ENCODE peak calls at places on chromosome 13, in nine cellular contexts. One of them, this sample, is unnamed.

GRCh38 chr13:108575430-108575829 is 54.0 kb upstream of the MYO16 start:
- DNase-seq in GM23248: no peak
- DNase-seq in OCI-LY7: no peak
- DNase-seq in hepatocyte: no peak
- DNase-seq in PC-3: no peak
- DNase-seq in SK-N-SH: no peak
- DNase-seq in MM.1S: no peak
- DNase-seq in GM23338: no peak
- DNase-seq in HCT116: no peak
- DNase-seq in this sample: no peak

GRCh38 chr13:37868691-37869505 is 674 bp downstream of the TRPC4 start:
- DNase-seq in GM23248: peak
- DNase-seq in OCI-LY7: no peak
- DNase-seq in hepatocyte: peak
- DNase-seq in PC-3: no peak
- DNase-seq in SK-N-SH: no peak
- DNase-seq in MM.1S: no peak
- DNase-seq in GM23338: peak
- DNase-seq in HCT116: no peak
- DNase-seq in this sample: peak

GRCh38 chr13:37306778-37307544 is 201.5 kb upstream of the CSNK1A1L start:
- DNase-seq in GM23248: peak
- DNase-seq in OCI-LY7: no peak
- DNase-seq in hepatocyte: no peak
- DNase-seq in PC-3: peak
- DNase-seq in SK-N-SH: no peak
- DNase-seq in MM.1S: no peak
- DNase-seq in GM23338: no peak
- DNase-seq in HCT116: no peak
- DNase-seq in this sample: no peak

GRCh38 chr13:64591981-64592380 is 2638.2 kb downstream of the PCDH9 start:
- DNase-seq in GM23248: peak
- DNase-seq in OCI-LY7: no peak
- DNase-seq in hepatocyte: no peak
- DNase-seq in PC-3: peak
- DNase-seq in SK-N-SH: no peak
- DNase-seq in MM.1S: no peak
- DNase-seq in GM23338: no peak
- DNase-seq in HCT116: no peak
- DNase-seq in this sample: no peak

GRCh38 chr13:74134777-74135305 is 637 bp upstream of the KLF12 start:
- DNase-seq in GM23248: peak
- DNase-seq in OCI-LY7: peak
- DNase-seq in hepatocyte: peak
- DNase-seq in PC-3: peak
- DNase-seq in SK-N-SH: peak
- DNase-seq in MM.1S: peak
- DNase-seq in GM23338: no peak
- DNase-seq in HCT116: no peak
- DNase-seq in this sample: peak

GRCh38 chr13:47680752-47681151 is 320.3 kb downstream of the SUCLA2 start:
- DNase-seq in GM23248: peak
- DNase-seq in OCI-LY7: no peak
- DNase-seq in hepatocyte: no peak
- DNase-seq in PC-3: peak
- DNase-seq in SK-N-SH: no peak
- DNase-seq in MM.1S: no peak
- DNase-seq in GM23338: no peak
- DNase-seq in HCT116: no peak
- DNase-seq in this sample: no peak

GRCh38 chr13:41639955-41640780 is 182.8 kb downstream of the RGCC start:
- DNase-seq in GM23248: peak
- DNase-seq in OCI-LY7: no peak
- DNase-seq in hepatocyte: peak
- DNase-seq in PC-3: no peak
- DNase-seq in SK-N-SH: no peak
- DNase-seq in MM.1S: no peak
- DNase-seq in GM23338: no peak
- DNase-seq in HCT116: no peak
- DNase-seq in this sample: no peak

GRCh38 chr13:40175639-40176038 is 490.8 kb downstream of the FOXO1 start:
- DNase-seq in GM23248: peak
- DNase-seq in OCI-LY7: no peak
- DNase-seq in hepatocyte: no peak
- DNase-seq in PC-3: no peak
- DNase-seq in SK-N-SH: no peak
- DNase-seq in MM.1S: no peak
- DNase-seq in GM23338: no peak
- DNase-seq in HCT116: no peak
- DNase-seq in this sample: no peak

GRCh38 chr13:60654405-60654804 is 257.4 kb downstream of the TDRD3 start:
- DNase-seq in GM23248: peak
- DNase-seq in OCI-LY7: no peak
- DNase-seq in hepatocyte: peak
- DNase-seq in PC-3: peak
- DNase-seq in SK-N-SH: no peak
- DNase-seq in MM.1S: no peak
- DNase-seq in GM23338: peak
- DNase-seq in HCT116: no peak
- DNase-seq in this sample: peak

GRCh38 chr13:75581874-75582640 is 32.5 kb downstream of the UCHL3 start:
- DNase-seq in GM23248: no peak
- DNase-seq in OCI-LY7: no peak
- DNase-seq in hepatocyte: no peak
- DNase-seq in PC-3: no peak
- DNase-seq in SK-N-SH: no peak
- DNase-seq in MM.1S: no peak
- DNase-seq in GM23338: no peak
- DNase-seq in HCT116: no peak
- DNase-seq in this sample: no peak

GRCh38 chr13:43407023-43407581 is 379.7 kb downstream of the ENOX1 start:
- DNase-seq in GM23248: no peak
- DNase-seq in OCI-LY7: no peak
- DNase-seq in hepatocyte: no peak
- DNase-seq in PC-3: no peak
- DNase-seq in SK-N-SH: no peak
- DNase-seq in MM.1S: no peak
- DNase-seq in GM23338: no peak
- DNase-seq in HCT116: no peak
- DNase-seq in this sample: no peak

GRCh38 chr13:43405457-43405856 is 381.3 kb downstream of the ENOX1 start:
- DNase-seq in GM23248: peak
- DNase-seq in OCI-LY7: no peak
- DNase-seq in hepatocyte: no peak
- DNase-seq in PC-3: peak
- DNase-seq in SK-N-SH: no peak
- DNase-seq in MM.1S: no peak
- DNase-seq in GM23338: no peak
- DNase-seq in HCT116: no peak
- DNase-seq in this sample: no peak

GRCh38 chr13:43397110-43397509 is 373.7 kb downstream of the DNAJC15 start:
- DNase-seq in GM23248: peak
- DNase-seq in OCI-LY7: no peak
- DNase-seq in hepatocyte: no peak
- DNase-seq in PC-3: no peak
- DNase-seq in SK-N-SH: no peak
- DNase-seq in MM.1S: no peak
- DNase-seq in GM23338: no peak
- DNase-seq in HCT116: no peak
- DNase-seq in this sample: no peak

DNA sequence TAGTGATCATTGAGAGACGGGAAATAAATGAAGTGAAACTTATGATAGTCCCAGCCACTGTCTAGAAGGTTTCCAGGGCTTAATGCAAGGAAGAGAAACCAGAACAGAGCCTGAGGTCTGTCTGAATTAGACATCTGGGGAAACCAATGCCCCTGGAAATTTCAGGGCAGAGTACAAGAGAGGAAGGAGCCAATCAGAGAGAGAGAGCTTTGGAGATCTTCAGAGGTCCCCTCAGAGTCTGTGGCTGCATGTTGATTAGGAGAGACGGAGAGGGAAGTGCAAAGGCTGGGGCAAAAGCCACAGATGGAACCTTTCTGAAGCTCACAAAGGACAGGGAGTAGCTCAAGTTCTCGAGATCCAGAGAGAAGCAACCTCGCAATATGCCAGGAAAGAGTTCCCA is 378.0 kb downstream of the DNAJC15 start:
- DNase-seq in GM23248: no peak
- DNase-seq in OCI-LY7: no peak
- DNase-seq in hepatocyte: no peak
- DNase-seq in PC-3: no peak
- DNase-seq in SK-N-SH: no peak
- DNase-seq in MM.1S: no peak
- DNase-seq in GM23338: no peak
- DNase-seq in HCT116: no peak
- DNase-seq in this sample: no peak
- H2AFZ ChIP-seq in GM23248: no peak
- H2AFZ ChIP-seq in OCI-LY7: no peak
- H2AFZ ChIP-seq in hepatocyte: no peak
- H2AFZ ChIP-seq in PC-3: no peak
- H2AFZ ChIP-seq in SK-N-SH: no peak
- H2AFZ ChIP-seq in MM.1S: no peak
- H2AFZ ChIP-seq in GM23338: peak
- H2AFZ ChIP-seq in HCT116: no peak
- H2AFZ ChIP-seq in this sample: peak

DNA sequence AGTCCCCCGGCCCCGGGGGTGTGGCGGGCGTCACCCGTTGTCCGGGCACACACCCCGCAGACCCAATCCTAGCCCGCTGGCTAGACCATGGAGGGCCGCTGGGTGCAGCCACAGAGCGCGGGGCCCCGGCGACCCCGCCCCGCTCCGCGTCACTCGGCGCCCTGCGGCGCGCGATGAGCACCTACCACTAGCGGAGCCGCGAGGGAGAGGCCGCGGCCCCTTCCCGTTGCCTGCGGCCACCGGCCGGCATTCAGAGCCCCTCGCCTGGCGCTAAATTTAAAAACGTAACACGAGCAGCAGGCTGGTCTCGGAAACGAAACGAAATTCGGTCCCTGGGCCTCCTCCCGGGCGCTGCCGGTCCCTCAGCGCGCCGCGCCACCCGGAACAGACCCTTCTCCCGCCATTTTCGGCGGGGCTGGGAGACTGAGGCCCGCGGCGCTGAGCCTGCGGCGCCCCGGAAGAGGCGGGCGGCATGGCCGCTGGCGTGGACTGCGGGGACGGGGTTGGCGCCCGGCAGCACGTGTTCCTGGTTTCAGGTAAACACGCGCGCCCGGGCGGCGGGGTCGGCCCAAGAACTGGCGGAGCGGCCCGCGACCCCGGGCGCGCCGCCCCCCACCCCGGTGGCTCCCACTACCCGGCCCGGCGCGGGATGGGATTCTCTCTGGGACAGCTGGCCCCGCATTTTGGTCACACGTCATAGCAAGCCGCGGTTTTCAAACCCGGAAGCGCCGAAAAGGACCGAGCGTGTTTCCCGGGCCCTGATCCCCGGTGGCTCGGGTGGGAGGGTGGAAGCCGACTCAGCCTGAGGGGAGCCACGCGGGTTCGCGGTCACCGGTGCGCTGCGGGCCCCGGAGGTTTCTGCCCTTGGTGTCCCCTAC is at the start of gene RNASEH2B:
- DNase-seq in GM23248: peak
- DNase-seq in OCI-LY7: peak
- DNase-seq in hepatocyte: peak
- DNase-seq in PC-3: peak
- DNase-seq in SK-N-SH: peak
- DNase-seq in MM.1S: peak
- DNase-seq in GM23338: peak
- DNase-seq in HCT116: peak
- DNase-seq in this sample: peak
- TF ChIP-seq EZH2phosphoT487 in GM23248: no peak
- TF ChIP-seq EZH2phosphoT487 in OCI-LY7: no peak
- TF ChIP-seq EZH2phosphoT487 in hepatocyte: no peak
- TF ChIP-seq EZH2phosphoT487 in PC-3: no peak
- TF ChIP-seq EZH2phosphoT487 in SK-N-SH: no peak
- TF ChIP-seq EZH2phosphoT487 in MM.1S: no peak
- TF ChIP-seq EZH2phosphoT487 in GM23338: no peak
- TF ChIP-seq EZH2phosphoT487 in HCT116: no peak
- TF ChIP-seq EZH2phosphoT487 in this sample: no peak

GRCh38 chr13:21152251-21152899 is 24.0 kb downstream of the SKA3 start:
- DNase-seq in GM23248: no peak
- DNase-seq in OCI-LY7: no peak
- DNase-seq in hepatocyte: no peak
- DNase-seq in PC-3: no peak
- DNase-seq in SK-N-SH: no peak
- DNase-seq in MM.1S: no peak
- DNase-seq in GM23338: peak
- DNase-seq in HCT116: no peak
- DNase-seq in this sample: peak

GRCh38 chr13:21147827-21148226 is 28.5 kb downstream of the SKA3 start:
- DNase-seq in GM23248: no peak
- DNase-seq in OCI-LY7: no peak
- DNase-seq in hepatocyte: no peak
- DNase-seq in PC-3: no peak
- DNase-seq in SK-N-SH: no peak
- DNase-seq in MM.1S: no peak
- DNase-seq in GM23338: peak
- DNase-seq in HCT116: no peak
- DNase-seq in this sample: no peak

GRCh38 chr13:21148557-21149258 is 27.6 kb downstream of the SKA3 start:
- DNase-seq in GM23248: no peak
- DNase-seq in OCI-LY7: no peak
- DNase-seq in hepatocyte: no peak
- DNase-seq in PC-3: no peak
- DNase-seq in SK-N-SH: no peak
- DNase-seq in MM.1S: no peak
- DNase-seq in GM23338: peak
- DNase-seq in HCT116: no peak
- DNase-seq in this sample: no peak

GRCh38 chr13:21150013-21150412 is 26.3 kb downstream of the SKA3 start:
- DNase-seq in GM23248: no peak
- DNase-seq in OCI-LY7: no peak
- DNase-seq in hepatocyte: no peak
- DNase-seq in PC-3: no peak
- DNase-seq in SK-N-SH: no peak
- DNase-seq in MM.1S: no peak
- DNase-seq in GM23338: no peak
- DNase-seq in HCT116: no peak
- DNase-seq in this sample: no peak

DNA sequence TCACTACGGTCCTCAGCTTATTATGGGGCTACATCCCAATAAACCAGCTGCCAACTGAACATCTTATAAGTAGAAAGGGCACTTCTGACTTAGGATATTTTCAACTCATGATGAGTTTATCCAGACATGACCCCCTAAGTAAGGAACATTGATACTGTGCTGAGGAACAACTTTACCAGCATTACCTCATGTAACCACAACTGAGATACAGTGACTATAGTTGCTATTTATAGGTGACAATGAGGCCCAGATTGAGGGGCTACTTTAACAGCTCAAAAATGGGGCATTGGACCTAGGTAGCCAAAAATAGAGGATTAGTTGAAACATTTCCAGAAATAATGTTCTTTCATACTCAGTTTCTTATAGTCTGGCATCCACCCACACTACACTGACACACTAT is 26.8 kb downstream of the SKA3 start:
- DNase-seq in GM23248: peak
- DNase-seq in OCI-LY7: no peak
- DNase-seq in hepatocyte: no peak
- DNase-seq in PC-3: no peak
- DNase-seq in SK-N-SH: no peak
- DNase-seq in MM.1S: no peak
- DNase-seq in GM23338: no peak
- DNase-seq in HCT116: no peak
- DNase-seq in this sample: no peak
- H3K4me2 ChIP-seq in GM23248: no peak
- H3K4me2 ChIP-seq in OCI-LY7: peak
- H3K4me2 ChIP-seq in hepatocyte: no peak
- H3K4me2 ChIP-seq in PC-3: no peak
- H3K4me2 ChIP-seq in SK-N-SH: no peak
- H3K4me2 ChIP-seq in MM.1S: no peak
- H3K4me2 ChIP-seq in GM23338: no peak
- H3K4me2 ChIP-seq in HCT116: no peak
- H3K4me2 ChIP-seq in this sample: no peak

GRCh38 chr13:67619346-67619745 is 389.2 kb upstream of the PCDH9 start:
- DNase-seq in GM23248: no peak
- DNase-seq in OCI-LY7: no peak
- DNase-seq in hepatocyte: no peak
- DNase-seq in PC-3: peak
- DNase-seq in SK-N-SH: no peak
- DNase-seq in MM.1S: no peak
- DNase-seq in GM23338: no peak
- DNase-seq in HCT116: no peak
- DNase-seq in this sample: no peak
- H2AFZ ChIP-seq in GM23248: no peak
- H2AFZ ChIP-seq in OCI-LY7: no peak
- H2AFZ ChIP-seq in hepatocyte: no peak
- H2AFZ ChIP-seq in PC-3: no peak
- H2AFZ ChIP-seq in SK-N-SH: no peak
- H2AFZ ChIP-seq in MM.1S: no peak
- H2AFZ ChIP-seq in GM23338: no peak
- H2AFZ ChIP-seq in HCT116: no peak
- H2AFZ ChIP-seq in this sample: peak

This sample was measured in neural progenitor cell.